ENCODE peak calls at places on chromosomes 11 and 22, in eight cellular contexts. One of them, this sample, is unnamed.

GRCh38 chr22:46036558-46037408 is 59.8 kb upstream of the WNT7B start:
- DNase-seq in NCI-H748 treated with DMSO at 0.1 percent for 48 hours: peak
- DNase-seq in HCEC 1CT: peak
- DNase-seq in activated CD8-positive, alpha-beta memory T cell treated with anti-CD3 and anti-CD28 coated beads for 24 hours: peak
- DNase-seq in HS-5: no peak
- DNase-seq in stimulated activated CD4-positive, alpha-beta T cell treated with anti-CD3 and anti-CD28 coated beads, TNF-alpha, amount 100 ng/mL, for 1 hour: peak
- DNase-seq in SK-MEL-5: peak
- DNase-seq in activated T-helper 1 cell treated with anti-CD3 and anti-CD28 coated beads, Interleukin-2, amount 50 U/mL, for 16 hours: no peak
- DNase-seq in this sample: peak

GRCh38 chr11:115717215-115717584 is 213.0 kb upstream of the CADM1 start:
- DNase-seq in HCEC 1CT: no peak
- DNase-seq in stimulated activated CD4-positive, alpha-beta T cell treated with anti-CD3 and anti-CD28 coated beads, TNF-alpha, amount 100 ng/mL, for 1 hour: no peak
- DNase-seq in SK-MEL-5: peak
- DNase-seq in activated T-helper 1 cell treated with anti-CD3 and anti-CD28 coated beads, Interleukin-2, amount 50 U/mL, for 16 hours: no peak
- DNase-seq in activated CD8-positive, alpha-beta memory T cell treated with anti-CD3 and anti-CD28 coated beads for 24 hours: no peak
- DNase-seq in HS-5: no peak
- DNase-seq in NCI-H748 treated with DMSO at 0.1 percent for 48 hours: no peak
- DNase-seq in this sample: no peak

GRCh38 chr11:121866822-121867221 is 249.2 kb downstream of the BLID start:
- DNase-seq in HS-5: no peak
- DNase-seq in activated CD8-positive, alpha-beta memory T cell treated with anti-CD3 and anti-CD28 coated beads for 24 hours: no peak
- DNase-seq in SK-MEL-5: no peak
- DNase-seq in stimulated activated CD4-positive, alpha-beta T cell treated with anti-CD3 and anti-CD28 coated beads, TNF-alpha, amount 100 ng/mL, for 1 hour: no peak
- DNase-seq in HCEC 1CT: no peak
- DNase-seq in NCI-H748 treated with DMSO at 0.1 percent for 48 hours: no peak
- DNase-seq in activated T-helper 1 cell treated with anti-CD3 and anti-CD28 coated beads, Interleukin-2, amount 50 U/mL, for 16 hours: no peak
- DNase-seq in this sample: no peak

GRCh38 chr11:66478823-66479740 is 1.2 kb upstream of the DPP3 start:
- DNase-seq in SK-MEL-5: peak
- DNase-seq in HS-5: no peak
- DNase-seq in activated T-helper 1 cell treated with anti-CD3 and anti-CD28 coated beads, Interleukin-2, amount 50 U/mL, for 16 hours: no peak
- DNase-seq in stimulated activated CD4-positive, alpha-beta T cell treated with anti-CD3 and anti-CD28 coated beads, TNF-alpha, amount 100 ng/mL, for 1 hour: no peak
- DNase-seq in HCEC 1CT: peak
- DNase-seq in activated CD8-positive, alpha-beta memory T cell treated with anti-CD3 and anti-CD28 coated beads for 24 hours: no peak
- DNase-seq in NCI-H748 treated with DMSO at 0.1 percent for 48 hours: peak
- DNase-seq in this sample: no peak

GRCh38 chr11:43922295-43922648 is 20.2 kb upstream of the C11orf96 start:
- DNase-seq in HS-5: no peak
- DNase-seq in stimulated activated CD4-positive, alpha-beta T cell treated with anti-CD3 and anti-CD28 coated beads, TNF-alpha, amount 100 ng/mL, for 1 hour: no peak
- DNase-seq in activated CD8-positive, alpha-beta memory T cell treated with anti-CD3 and anti-CD28 coated beads for 24 hours: no peak
- DNase-seq in HCEC 1CT: no peak
- DNase-seq in activated T-helper 1 cell treated with anti-CD3 and anti-CD28 coated beads, Interleukin-2, amount 50 U/mL, for 16 hours: no peak
- DNase-seq in NCI-H748 treated with DMSO at 0.1 percent for 48 hours: no peak
- DNase-seq in SK-MEL-5: no peak
- DNase-seq in this sample: no peak

GRCh38 chr11:28606930-28607329 is 498.7 kb downstream of the METTL15 start:
- DNase-seq in activated T-helper 1 cell treated with anti-CD3 and anti-CD28 coated beads, Interleukin-2, amount 50 U/mL, for 16 hours: no peak
- DNase-seq in HCEC 1CT: no peak
- DNase-seq in SK-MEL-5: peak
- DNase-seq in NCI-H748 treated with DMSO at 0.1 percent for 48 hours: no peak
- DNase-seq in HS-5: no peak
- DNase-seq in activated CD8-positive, alpha-beta memory T cell treated with anti-CD3 and anti-CD28 coated beads for 24 hours: no peak
- DNase-seq in stimulated activated CD4-positive, alpha-beta T cell treated with anti-CD3 and anti-CD28 coated beads, TNF-alpha, amount 100 ng/mL, for 1 hour: no peak
- DNase-seq in this sample: no peak

GRCh38 chr11:69138265-69138664 is 17.5 kb upstream of the SMIM38 start:
- DNase-seq in HCEC 1CT: peak
- DNase-seq in activated CD8-positive, alpha-beta memory T cell treated with anti-CD3 and anti-CD28 coated beads for 24 hours: no peak
- DNase-seq in SK-MEL-5: peak
- DNase-seq in stimulated activated CD4-positive, alpha-beta T cell treated with anti-CD3 and anti-CD28 coated beads, TNF-alpha, amount 100 ng/mL, for 1 hour: no peak
- DNase-seq in activated T-helper 1 cell treated with anti-CD3 and anti-CD28 coated beads, Interleukin-2, amount 50 U/mL, for 16 hours: no peak
- DNase-seq in HS-5: no peak
- DNase-seq in NCI-H748 treated with DMSO at 0.1 percent for 48 hours: no peak
- DNase-seq in this sample: no peak

GRCh38 chr22:29856496-29856895 is 18.4 kb upstream of the ASCC2 start:
- DNase-seq in stimulated activated CD4-positive, alpha-beta T cell treated with anti-CD3 and anti-CD28 coated beads, TNF-alpha, amount 100 ng/mL, for 1 hour: no peak
- DNase-seq in NCI-H748 treated with DMSO at 0.1 percent for 48 hours: no peak
- DNase-seq in HS-5: no peak
- DNase-seq in SK-MEL-5: no peak
- DNase-seq in activated T-helper 1 cell treated with anti-CD3 and anti-CD28 coated beads, Interleukin-2, amount 50 U/mL, for 16 hours: no peak
- DNase-seq in HCEC 1CT: no peak
- DNase-seq in activated CD8-positive, alpha-beta memory T cell treated with anti-CD3 and anti-CD28 coated beads for 24 hours: no peak
- DNase-seq in this sample: no peak

GRCh38 chr22:47382164-47382890 is 619.9 kb downstream of the TBC1D22A start:
- DNase-seq in activated T-helper 1 cell treated with anti-CD3 and anti-CD28 coated beads, Interleukin-2, amount 50 U/mL, for 16 hours: no peak
- DNase-seq in NCI-H748 treated with DMSO at 0.1 percent for 48 hours: no peak
- DNase-seq in SK-MEL-5: no peak
- DNase-seq in activated CD8-positive, alpha-beta memory T cell treated with anti-CD3 and anti-CD28 coated beads for 24 hours: no peak
- DNase-seq in HCEC 1CT: no peak
- DNase-seq in HS-5: no peak
- DNase-seq in stimulated activated CD4-positive, alpha-beta T cell treated with anti-CD3 and anti-CD28 coated beads, TNF-alpha, amount 100 ng/mL, for 1 hour: no peak
- DNase-seq in this sample: no peak

GRCh38 chr11:1482581-1483444 is 3.8 kb downstream of the MOB2 start:
- DNase-seq in NCI-H748 treated with DMSO at 0.1 percent for 48 hours: no peak
- DNase-seq in stimulated activated CD4-positive, alpha-beta T cell treated with anti-CD3 and anti-CD28 coated beads, TNF-alpha, amount 100 ng/mL, for 1 hour: no peak
- DNase-seq in activated CD8-positive, alpha-beta memory T cell treated with anti-CD3 and anti-CD28 coated beads for 24 hours: no peak
- DNase-seq in HCEC 1CT: no peak
- DNase-seq in SK-MEL-5: no peak
- DNase-seq in HS-5: no peak
- DNase-seq in activated T-helper 1 cell treated with anti-CD3 and anti-CD28 coated beads, Interleukin-2, amount 50 U/mL, for 16 hours: no peak
- DNase-seq in this sample: no peak

GRCh38 chr22:36659762-36660509 is 43.6 kb downstream of the CACNG2 start:
- DNase-seq in activated CD8-positive, alpha-beta memory T cell treated with anti-CD3 and anti-CD28 coated beads for 24 hours: peak
- DNase-seq in HCEC 1CT: peak
- DNase-seq in activated T-helper 1 cell treated with anti-CD3 and anti-CD28 coated beads, Interleukin-2, amount 50 U/mL, for 16 hours: no peak
- DNase-seq in NCI-H748 treated with DMSO at 0.1 percent for 48 hours: peak
- DNase-seq in HS-5: peak
- DNase-seq in SK-MEL-5: peak
- DNase-seq in stimulated activated CD4-positive, alpha-beta T cell treated with anti-CD3 and anti-CD28 coated beads, TNF-alpha, amount 100 ng/mL, for 1 hour: no peak
- DNase-seq in this sample: peak

GRCh38 chr11:72446929-72447753 is 12.8 kb upstream of the CLPB start:
- DNase-seq in NCI-H748 treated with DMSO at 0.1 percent for 48 hours: peak
- DNase-seq in activated T-helper 1 cell treated with anti-CD3 and anti-CD28 coated beads, Interleukin-2, amount 50 U/mL, for 16 hours: no peak
- DNase-seq in HS-5: peak
- DNase-seq in stimulated activated CD4-positive, alpha-beta T cell treated with anti-CD3 and anti-CD28 coated beads, TNF-alpha, amount 100 ng/mL, for 1 hour: no peak
- DNase-seq in activated CD8-positive, alpha-beta memory T cell treated with anti-CD3 and anti-CD28 coated beads for 24 hours: no peak
- DNase-seq in SK-MEL-5: peak
- DNase-seq in HCEC 1CT: peak
- DNase-seq in this sample: peak

GRCh38 chr11:118856314-118856713 is 27.4 kb upstream of the CXCR5 start:
- DNase-seq in NCI-H748 treated with DMSO at 0.1 percent for 48 hours: no peak
- DNase-seq in activated CD8-positive, alpha-beta memory T cell treated with anti-CD3 and anti-CD28 coated beads for 24 hours: no peak
- DNase-seq in HS-5: no peak
- DNase-seq in SK-MEL-5: no peak
- DNase-seq in HCEC 1CT: no peak
- DNase-seq in activated T-helper 1 cell treated with anti-CD3 and anti-CD28 coated beads, Interleukin-2, amount 50 U/mL, for 16 hours: no peak
- DNase-seq in stimulated activated CD4-positive, alpha-beta T cell treated with anti-CD3 and anti-CD28 coated beads, TNF-alpha, amount 100 ng/mL, for 1 hour: no peak
- DNase-seq in this sample: no peak

GRCh38 chr11:122144752-122145151 is 28.7 kb upstream of the BLID start:
- DNase-seq in activated CD8-positive, alpha-beta memory T cell treated with anti-CD3 and anti-CD28 coated beads for 24 hours: no peak
- DNase-seq in SK-MEL-5: no peak
- DNase-seq in stimulated activated CD4-positive, alpha-beta T cell treated with anti-CD3 and anti-CD28 coated beads, TNF-alpha, amount 100 ng/mL, for 1 hour: no peak
- DNase-seq in NCI-H748 treated with DMSO at 0.1 percent for 48 hours: no peak
- DNase-seq in activated T-helper 1 cell treated with anti-CD3 and anti-CD28 coated beads, Interleukin-2, amount 50 U/mL, for 16 hours: no peak
- DNase-seq in HCEC 1CT: no peak
- DNase-seq in HS-5: no peak
- DNase-seq in this sample: no peak

GRCh38 chr11:27209562-27210005 is 153.4 kb downstream of the CCDC34 start:
- DNase-seq in HCEC 1CT: peak
- DNase-seq in NCI-H748 treated with DMSO at 0.1 percent for 48 hours: no peak
- DNase-seq in HS-5: peak
- DNase-seq in SK-MEL-5: peak
- DNase-seq in stimulated activated CD4-positive, alpha-beta T cell treated with anti-CD3 and anti-CD28 coated beads, TNF-alpha, amount 100 ng/mL, for 1 hour: no peak
- DNase-seq in activated CD8-positive, alpha-beta memory T cell treated with anti-CD3 and anti-CD28 coated beads for 24 hours: no peak
- DNase-seq in activated T-helper 1 cell treated with anti-CD3 and anti-CD28 coated beads, Interleukin-2, amount 50 U/mL, for 16 hours: no peak
- DNase-seq in this sample: no peak

GRCh38 chr11:2807801-2808241 is 77.8 kb downstream of the CDKN1C start:
- DNase-seq in HS-5: no peak
- DNase-seq in activated CD8-positive, alpha-beta memory T cell treated with anti-CD3 and anti-CD28 coated beads for 24 hours: no peak
- DNase-seq in NCI-H748 treated with DMSO at 0.1 percent for 48 hours: no peak
- DNase-seq in activated T-helper 1 cell treated with anti-CD3 and anti-CD28 coated beads, Interleukin-2, amount 50 U/mL, for 16 hours: no peak
- DNase-seq in stimulated activated CD4-positive, alpha-beta T cell treated with anti-CD3 and anti-CD28 coated beads, TNF-alpha, amount 100 ng/mL, for 1 hour: no peak
- DNase-seq in HCEC 1CT: no peak
- DNase-seq in SK-MEL-5: no peak
- DNase-seq in this sample: no peak